ENCODE peak calls at places on chromosomes 7 and 10, in four cellular contexts. U is endothelial cell of umbilical vein, N is neural progenitor cell, G is mammary epithelial cell. I is an unnamed sample.

GRCh38 chr7:134698481-134698880 is 51.8 kb downstream of the BPGM start:
- DNase-seq in G (no peak), N (no peak), U (no peak), I (no peak)

GRCh38 chr7:40329601-40330153 is 194.9 kb downstream of the SUGCT start:
- DNase-seq in G (peak), U (peak), N (peak), I (no peak)

GRCh38 chr7:26588511-26588910 is 275.9 kb downstream of the SKAP2 start:
- DNase-seq in N (no peak), U (no peak), G (no peak), I (no peak)

GRCh38 chr7:90692396-90692795 is 96.3 kb downstream of the CDK14 start:
- DNase-seq in N (no peak), G (no peak), U (peak), I (no peak)

GRCh38 chr10:79430946-79431345 is 14.5 kb downstream of the ZCCHC24 start:
- DNase-seq in G (no peak), N (no peak), U (no peak), I (no peak)

GRCh38 chr7:25496394-25497103 is 268.3 kb upstream of the NPVF start:
- DNase-seq in U (no peak), N (no peak), G (no peak), I (no peak)

GRCh38 chr7:66638309-66639099 is 9.8 kb downstream of the KCTD7 start:
- DNase-seq in N (no peak), U (no peak), G (no peak), I (no peak)

GRCh38 chr10:48451969-48452878 is 145.7 kb downstream of the MAPK8 start:
- DNase-seq in N (no peak), U (no peak), G (no peak), I (peak)

GRCh38 chr7:6181136-6181535 is 91.3 kb downstream of the CYTH3 start:
- DNase-seq in N (no peak), U (peak), G (no peak), I (no peak)

GRCh38 chr10:133590970-133591359 is 25.6 kb upstream of the SYCE1 start:
- DNase-seq in U (no peak), G (no peak), N (no peak), I (no peak)

GRCh38 chr7:117169907-117170306 is 153.0 kb downstream of the WNT2 start:
- DNase-seq in N (no peak), G (peak), U (peak), I (no peak)

GRCh38 chr7:108484137-108484536 is 27.9 kb upstream of the NRCAM start:
- DNase-seq in U (no peak), N (no peak), G (no peak), I (no peak)

GRCh38 chr7:151721694-151722093 is 155.2 kb downstream of the PRKAG2 start:
- DNase-seq in G (no peak), U (no peak), N (no peak), I (no peak)

GRCh38 chr10:113087082-113088029 is 137.3 kb downstream of the TCF7L2 start:
- DNase-seq in G (peak), U (peak), N (no peak), I (no peak)

GRCh38 chr7:3568516-3568915 is 267.5 kb downstream of the SDK1 start:
- DNase-seq in G (no peak), N (no peak), U (no peak), I (no peak)

GRCh38 chr7:55405856-55406541 is 40.9 kb downstream of the LANCL2 start:
- DNase-seq in G (no peak), U (no peak), N (no peak), I (no peak)

GRCh38 chr10:110610308-110610774 is 33.8 kb upstream of the RBM20 start:
- DNase-seq in N (peak), G (peak), U (peak), I (peak)

GRCh38 chr7:20402297-20403230 is 71.9 kb downstream of the ITGB8 start:
- DNase-seq in G (no peak), N (no peak), U (peak), I (no peak)

GRCh38 chr7:112495820-112496462 is 15.2 kb downstream of the LSMEM1 start:
- DNase-seq in G (peak), U (peak), N (peak), I (peak)

GRCh38 chr10:129958686-129959543 is 5.2 kb downstream of the EBF3 start:
- DNase-seq in U (no peak), G (no peak), N (peak), I (no peak)
- TF ChIP-seq EZH2 in U (peak), G (no peak), N (peak), I (no peak)

GRCh38 chr10:76035010-76035727 is 603.7 kb downstream of the LRMDA start:
- DNase-seq in U (no peak), N (no peak), G (no peak), I (no peak)
- H3K9ac ChIP-seq in U (no peak), N (no peak), G (no peak), I (no peak)

GRCh38 chr7:361680-362415 is 71.9 kb downstream of the FOXL3 start:
- DNase-seq in U (no peak), G (no peak), N (no peak), I (no peak)
- TF ChIP-seq EZH2 in U (no peak), G (no peak), N (no peak), I (no peak)

GRCh38 chr7:32761451-32762320 is 129.9 kb downstream of the KBTBD2 start:
- DNase-seq in U (peak), G (no peak), N (peak), I (no peak)
- H3K9ac ChIP-seq in U (no peak), G (no peak), N (no peak), I (no peak)

GRCh38 chr7:1664711-1665591 is 5.1 kb upstream of the ELFN1 start:
- DNase-seq in U (peak), N (peak), G (peak), I (peak)

GRCh38 chr7:1667566-1668485 is 2.3 kb upstream of the ELFN1 start:
- DNase-seq in G (no peak), U (no peak), N (peak), I (no peak)

GRCh38 chr7:1666779-1667565 is 3.1 kb upstream of the ELFN1 start:
- DNase-seq in N (peak), G (no peak), U (no peak), I (no peak)

GRCh38 chr7:1665721-1666250 is 4.3 kb upstream of the ELFN1 start:
- DNase-seq in G (peak), U (no peak), N (peak), I (peak)

GRCh38 chr7:1666251-1666778 is 3.8 kb upstream of the ELFN1 start:
- DNase-seq in G (no peak), U (no peak), N (peak), I (no peak)
- TF ChIP-seq EZH2 in G (peak), U (no peak), N (peak), I (no peak)

GRCh38 chr10:125121003-125121402 is 39.4 kb downstream of the CTBP2 start:
- DNase-seq in G (peak), N (no peak), U (no peak), I (no peak)
- H3K9ac ChIP-seq in G (peak), N (no peak), U (no peak), I (no peak)

DNA sequence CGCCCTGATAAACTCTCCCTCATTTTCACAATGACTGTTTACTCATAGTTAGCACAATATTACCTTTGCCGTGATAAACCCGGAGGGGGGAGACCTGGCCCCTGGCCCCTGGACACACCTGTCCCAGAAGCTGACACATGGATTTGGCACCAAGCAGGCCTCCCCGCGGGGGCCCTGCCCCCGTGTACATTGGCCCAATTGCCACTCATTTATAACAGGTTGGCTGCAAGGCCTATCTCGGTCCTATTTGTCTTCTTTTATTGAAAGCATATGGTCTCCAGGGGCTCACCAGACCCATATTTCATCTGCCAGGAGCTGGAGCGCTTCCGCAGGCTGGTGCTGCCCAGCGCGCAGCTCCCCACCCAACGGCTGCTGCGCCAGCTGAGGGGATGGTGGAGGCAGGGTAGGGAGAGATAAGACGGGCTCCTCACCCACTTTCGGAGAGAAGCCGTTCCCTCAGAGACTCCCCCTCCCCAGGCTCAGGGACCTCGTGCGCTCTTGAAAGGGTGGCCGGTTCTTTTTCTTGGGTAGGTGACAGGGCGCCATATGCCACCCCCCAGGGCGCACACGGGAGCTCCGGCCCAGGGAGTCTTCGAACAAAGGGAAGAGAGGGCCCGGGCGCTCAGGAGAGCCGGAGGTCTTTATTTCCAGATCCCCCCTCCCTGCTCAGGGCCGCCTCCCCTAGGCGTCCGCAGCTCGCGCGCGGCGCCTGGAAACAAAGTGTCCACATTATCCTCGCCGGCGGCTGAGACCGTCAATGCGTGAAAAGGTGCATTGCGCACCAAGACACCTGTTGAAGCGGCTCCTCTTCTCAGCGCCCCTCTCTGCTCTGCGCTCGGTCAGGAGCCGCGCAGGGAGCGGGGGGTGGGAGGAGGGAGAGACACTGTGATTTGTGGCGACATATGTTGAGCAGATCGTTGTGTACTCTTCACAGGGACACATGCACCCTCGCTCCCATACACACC is 4.3 kb upstream of the NEUROG3 start:
- DNase-seq in U (peak), G (peak), N (peak), I (no peak)
- TF ChIP-seq EZH2 in U (peak), G (no peak), N (peak), I (no peak)

GRCh38 chr7:150401424-150401790 is 22.3 kb downstream of the ZNF775 start:
- DNase-seq in N (no peak), U (no peak), G (no peak), I (no peak)
- H3K9ac ChIP-seq in N (no peak), U (no peak), G (no peak), I (no peak)

DNA sequence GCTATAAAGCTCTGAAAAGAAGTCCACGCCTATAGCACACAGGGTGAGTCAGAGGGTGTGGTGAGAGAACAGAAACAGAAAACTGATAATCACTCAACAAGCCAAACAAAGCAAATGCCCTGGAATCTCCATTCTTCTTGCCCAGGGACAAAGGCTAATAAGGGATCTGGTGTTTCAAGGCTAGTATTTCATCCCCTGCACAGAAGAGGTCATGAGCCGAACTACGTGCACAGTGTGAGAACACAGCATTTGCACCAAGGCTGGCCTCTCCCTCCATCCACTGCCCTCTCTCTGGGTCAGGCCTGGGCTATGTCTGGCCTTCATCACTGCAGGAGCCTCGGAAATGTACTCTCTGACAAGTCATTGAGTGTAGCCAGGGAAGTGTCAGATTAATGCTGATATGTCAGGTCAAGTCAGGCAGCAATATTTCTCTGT is 42.7 kb downstream of the PRR15 start:
- DNase-seq in N (no peak), G (peak), U (peak), I (no peak)
- TF ChIP-seq EZH2 in N (no peak), G (no peak), U (no peak), I (no peak)

GRCh38 chr7:158741294-158741666 is 36.7 kb upstream of the NCAPG2 start:
- DNase-seq in U (no peak), N (no peak), G (no peak), I (no peak)

GRCh38 chr7:158742065-158742821 is 37.6 kb upstream of the NCAPG2 start:
- DNase-seq in U (no peak), N (no peak), G (no peak), I (no peak)

GRCh38 chr7:158740657-158741293 is 36.2 kb upstream of the NCAPG2 start:
- DNase-seq in G (no peak), N (no peak), U (peak), I (no peak)

GRCh38 chr7:158738841-158739240 is 34.2 kb upstream of the NCAPG2 start:
- DNase-seq in N (no peak), U (no peak), G (no peak), I (no peak)

GRCh38 chr7:158740013-158740656 is 35.5 kb upstream of the NCAPG2 start:
- DNase-seq in N (no peak), U (peak), G (peak), I (no peak)
- H3K9ac ChIP-seq in N (no peak), U (peak), G (no peak), I (no peak)